ENCODE peak calls at places on chromosomes 5 and 9, in nine cellular contexts. Z is IMR-90, I is prostate gland, L is lung, K is GM06990, F is GM12865, O is cardiac fibroblast, M is fibroblast of pulmonary artery, U is brain microvascular endothelial cell. B is an unnamed sample.

GRCh38 chr5:81420039-81420667 is 26.2 kb upstream of the ACOT12 start:
- DNase-seq in Z (peak; percentile 96), I (no peak), L (no peak), K (no peak), F (no peak), O (peak; percentile 82), M (peak; percentile 91), U (peak; percentile 91), B (peak; percentile 79)

GRCh38 chr9:12708562-12709298 is 15.5 kb downstream of the TYRP1 start:
- DNase-seq in Z (peak; percentile 71), I (no peak), L (no peak), K (no peak), F (no peak), O (peak; percentile 66), M (peak; percentile 80), U (peak; percentile 51), B (peak; percentile 79)

GRCh38 chr9:109162652-109163051 is 4.4 kb downstream of the FRRS1L start:
- DNase-seq in Z (no peak), I (no peak), L (no peak), K (no peak), F (no peak), O (no peak), M (no peak), U (no peak), B (no peak)

GRCh38 chr5:111680737-111681413 is 76.1 kb downstream of the NREP start:
- DNase-seq in Z (peak; percentile 97), I (peak; percentile 76), L (peak; percentile 69), K (no peak), F (no peak), O (peak; percentile 96), M (peak; percentile 98), U (peak; percentile 94), B (peak; percentile 91)

GRCh38 chr5:97420646-97421045 is 237.6 kb upstream of the RIOK2 start:
- DNase-seq in Z (no peak), I (no peak), L (no peak), K (no peak), F (no peak), O (no peak), M (no peak), U (no peak), B (no peak)

GRCh38 chr9:38288502-38288901 is 104.0 kb upstream of the ALDH1B1 start:
- DNase-seq in Z (no peak), I (no peak), L (no peak), K (no peak), F (no peak), O (no peak), M (no peak), U (no peak), B (no peak)

GRCh38 chr9:93127395-93127911 is 6.6 kb downstream of the NINJ1 start:
- DNase-seq in Z (no peak), I (no peak), L (peak; percentile 62), K (no peak), F (no peak), O (peak; percentile 51), M (no peak), U (no peak), B (no peak)

GRCh38 chr5:174231961-174232487 is 186.5 kb downstream of the NSG2 start:
- DNase-seq in Z (no peak), I (no peak), L (no peak), K (no peak), F (no peak), O (peak; percentile 7), M (peak; percentile 2), U (no peak), B (no peak)

GRCh38 chr9:8857330-8858249 is 1058.0 kb upstream of the DMAC1 start:
- DNase-seq in Z (no peak), I (peak; percentile 36), L (peak; percentile 31), K (no peak), F (no peak), O (peak; percentile 38), M (peak; percentile 32), U (no peak), B (no peak)

GRCh38 chr5:159156839-159157238 is 52.5 kb downstream of the RNF145 start:
- DNase-seq in Z (peak; percentile 83), I (peak; percentile 68), L (peak; percentile 43), K (no peak), F (peak; percentile 79), O (peak; percentile 86), M (peak; percentile 87), U (peak; percentile 68), B (peak; percentile 22)

GRCh38 chr5:56402273-56403223 is 169.4 kb upstream of the ANKRD55 start:
- DNase-seq in Z (no peak), I (no peak), L (no peak), K (no peak), F (no peak), O (no peak), M (no peak), U (no peak), B (no peak)

GRCh38 chr5:172870261-172870806 is 36.3 kb downstream of the ERGIC1 start:
- DNase-seq in Z (peak; percentile 97), I (no peak), L (peak; percentile 73), K (no peak), F (no peak), O (peak; percentile 90), M (peak; percentile 93), U (peak; percentile 96), B (no peak)

GRCh38 chr9:36218011-36218410 is 27.3 kb downstream of the CLTA start:
- DNase-seq in Z (no peak), I (no peak), L (no peak), K (no peak), F (no peak), O (no peak), M (no peak), U (no peak), B (no peak)

GRCh38 chr5:107422494-107422893 is 248.2 kb downstream of the EFNA5 start:
- DNase-seq in Z (no peak), I (no peak), L (no peak), K (no peak), F (peak; percentile 30), O (no peak), M (no peak), U (no peak), B (no peak)

DNA sequence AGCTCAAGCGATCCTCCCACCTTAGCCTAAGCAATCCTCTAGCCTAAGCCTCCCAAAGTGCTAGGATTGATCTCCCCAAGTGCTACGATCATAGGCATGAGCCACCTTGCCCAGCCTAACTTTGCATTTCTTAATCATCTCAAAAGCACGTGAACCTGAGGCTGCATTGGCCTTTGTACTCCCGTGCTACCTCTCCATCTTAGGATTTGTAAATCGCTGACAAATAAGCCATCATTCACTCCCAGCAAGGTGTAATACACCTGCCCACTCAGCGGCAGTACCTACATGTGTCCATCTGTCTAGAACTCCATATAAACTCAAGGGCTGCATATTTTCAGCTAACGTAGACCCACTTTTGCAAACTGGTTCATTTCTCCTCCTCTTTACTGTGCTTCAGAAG is 2.8 kb downstream of the ANKH start:
- DNase-seq in Z (no peak), I (no peak), L (no peak), K (no peak), F (no peak), O (no peak), M (no peak), U (no peak), B (no peak)
- H3K4me3 ChIP-seq in Z (no peak overlapping the region), I (peak overlapping the region; percentile 81), L (no peak overlapping the region), K (no peak overlapping the region), F (no peak overlapping the region), O (no peak overlapping the region), M (no peak overlapping the region), U (no peak overlapping the region), B (no peak overlapping the region)

DNA sequence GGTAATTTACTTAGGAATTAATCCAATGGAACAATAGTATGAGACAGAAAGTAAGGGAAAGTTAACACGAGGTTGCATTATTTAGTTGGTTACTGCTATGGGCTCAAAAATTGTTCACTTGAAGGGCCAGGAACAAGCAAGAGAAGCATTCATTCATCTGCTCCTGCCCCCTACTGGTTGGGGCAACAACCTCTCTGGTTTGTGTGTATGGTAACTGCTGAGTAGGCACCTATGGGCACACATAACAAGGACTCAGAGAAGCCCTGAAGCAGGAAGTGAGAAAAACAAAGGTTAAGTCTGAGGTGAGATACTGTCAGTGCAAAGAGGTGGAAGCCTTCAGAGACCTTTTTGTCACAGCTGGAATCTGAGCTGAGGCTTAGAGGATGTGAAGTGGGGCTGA is 34.4 kb upstream of the RANBP6 start:
- DNase-seq in Z (no peak), I (no peak), L (no peak), K (peak; percentile 48), F (peak; percentile 82), O (peak; percentile 10), M (peak; percentile 26), U (no peak), B (no peak)
- TF ChIP-seq CTCF in Z (peak; percentile 14), I (no peak), L (no peak), K (peak; percentile 62), F (peak; percentile 58), O (peak; percentile 47), M (peak; percentile 47), U (peak; percentile 52), B (peak; percentile 71)

DNA sequence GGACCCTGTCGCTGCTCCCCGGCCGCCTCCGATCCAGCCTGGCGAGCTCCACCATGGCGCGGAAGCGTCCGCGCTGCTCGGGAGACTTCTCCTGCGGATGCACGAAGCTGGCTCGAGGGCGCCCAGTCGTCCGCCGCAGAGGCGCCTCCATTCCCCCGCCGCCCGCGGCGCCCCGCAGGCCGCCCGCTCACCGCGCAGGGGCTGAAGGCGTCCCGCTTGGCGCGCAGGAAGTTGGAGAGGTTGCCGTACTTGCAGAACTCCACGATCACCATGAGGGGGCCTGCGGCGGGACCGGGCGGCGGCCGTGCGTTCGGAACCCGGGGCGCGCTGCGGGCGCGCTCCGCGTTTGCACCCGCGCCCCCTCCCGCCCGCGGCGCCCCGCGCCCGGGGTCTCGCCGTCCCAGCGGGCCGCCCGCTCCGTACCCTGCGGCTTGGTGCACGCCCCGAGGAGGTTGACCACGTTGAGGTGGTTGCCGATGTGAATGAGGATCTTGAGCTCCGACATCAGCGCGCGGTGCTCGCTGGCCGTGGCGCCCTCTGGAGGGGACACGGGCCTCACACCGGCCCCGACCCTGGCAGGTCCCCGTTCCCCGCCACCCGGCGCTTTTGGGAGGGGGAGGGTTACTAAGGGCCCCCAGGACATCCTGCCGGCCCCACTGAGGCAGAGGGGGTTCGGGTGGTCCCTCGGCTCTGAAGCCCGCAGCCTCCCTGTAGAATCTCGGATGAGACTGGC is 27.7 kb upstream of the SCGB3A1 start:
- DNase-seq in Z (peak; percentile 47), I (no peak), L (no peak), K (no peak), F (no peak), O (peak; percentile 48), M (peak; percentile 53), U (peak; percentile 39), B (no peak)
- H3K4me3 ChIP-seq in Z (peak overlapping the region; percentile 28), I (peak overlapping the region; percentile 19), L (no peak overlapping the region), K (no peak overlapping the region), F (no peak overlapping the region), O (peak overlapping the region; percentile 13), M (peak overlapping the region; percentile 24), U (peak overlapping the region; percentile 29), B (peak overlapping the region; percentile 38)

GRCh38 chr9:105479846-105480245 is 32.0 kb downstream of the FSD1L start:
- DNase-seq in Z (no peak), I (no peak), L (no peak), K (no peak), F (no peak), O (no peak), M (no peak), U (no peak), B (no peak)

GRCh38 chr9:105484226-105484625 is 36.4 kb downstream of the FSD1L start:
- DNase-seq in Z (no peak), I (no peak), L (no peak), K (no peak), F (no peak), O (no peak), M (no peak), U (no peak), B (no peak)

DNA sequence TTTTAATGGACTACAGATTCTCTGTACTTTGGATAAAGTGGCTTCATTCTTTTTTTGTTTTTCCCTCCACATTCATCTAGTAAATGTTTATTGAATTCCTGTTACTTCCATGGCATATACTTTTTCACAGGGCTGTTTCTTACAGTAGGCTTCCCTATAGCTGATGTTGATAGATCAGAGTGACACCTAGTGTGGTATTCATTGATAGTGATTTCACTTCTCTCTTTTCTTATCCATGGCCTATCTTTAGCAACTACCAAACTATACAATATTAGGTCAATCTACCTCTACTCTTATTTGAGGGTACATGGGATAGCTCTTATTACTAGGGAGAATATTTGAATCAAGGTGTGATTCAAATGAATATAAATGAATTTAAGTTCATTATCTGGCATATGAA is 35.8 kb downstream of the FSD1L start:
- DNase-seq in Z (no peak), I (no peak), L (no peak), K (no peak), F (no peak), O (no peak), M (no peak), U (no peak), B (no peak)
- TF ChIP-seq CTCF in Z (no peak), I (no peak), L (no peak), K (peak; percentile 2), F (no peak), O (no peak), M (no peak), U (no peak), B (no peak)